ENCODE peak calls at places on chromosomes 12 and 14, in eight cellular contexts. U is GM12878, J is stomach, O is spleen, Y is transverse colon, V is prostate gland, W is endothelial cell of umbilical vein, A is GM12891. T is an unnamed sample.

GRCh38 chr12:3185260-3185870 is 108.2 kb downstream of the TSPAN9 start:
- DNase-seq in O (no peak), W (no peak), A (no peak), V (no peak), Y (no peak), J (no peak), U (no peak), T (no peak)

GRCh38 chr12:59185291-59185690 is 265.0 kb upstream of the LRIG3 start:
- DNase-seq in V (no peak), O (no peak), Y (no peak), A (no peak), U (no peak), W (no peak), J (no peak), T (no peak)

GRCh38 chr14:54798465-54799124 is 104.0 kb downstream of the GCH1 start:
- DNase-seq in J (no peak), O (no peak), W (no peak), Y (no peak), V (no peak), A (no peak), U (no peak), T (no peak)

GRCh38 chr14:68668028-68668427 is 124.8 kb downstream of the ZFP36L1 start:
- DNase-seq in V (no peak), Y (no peak), W (no peak), U (no peak), J (no peak), A (no peak), O (no peak), T (no peak)

GRCh38 chr14:100158566-100159106 is 809 bp downstream of the DEGS2 start:
- DNase-seq in W (no peak), A (no peak), Y (no peak), J (no peak), U (no peak), V (no peak), O (no peak), T (no peak)

GRCh38 chr14:76673261-76673660 is 88.0 kb upstream of the VASH1 start:
- DNase-seq in W (no peak), O (no peak), A (no peak), U (no peak), J (no peak), Y (no peak), V (no peak), T (no peak)

GRCh38 chr12:132583736-132584135 is 26.6 kb downstream of the LRCOL1 start:
- DNase-seq in W (no peak), V (no peak), J (no peak), U (no peak), O (no peak), Y (no peak), A (no peak), T (no peak)

GRCh38 chr12:25764892-25765291 is 193.6 kb upstream of the RASSF8 start:
- DNase-seq in J (no peak), W (no peak), U (no peak), V (no peak), Y (no peak), O (no peak), A (no peak), T (no peak)

GRCh38 chr12:88194868-88195267 is 52.8 kb downstream of the TMTC3 start:
- DNase-seq in A (no peak), Y (no peak), W (no peak), V (no peak), U (no peak), J (no peak), O (no peak), T (no peak)

DNA sequence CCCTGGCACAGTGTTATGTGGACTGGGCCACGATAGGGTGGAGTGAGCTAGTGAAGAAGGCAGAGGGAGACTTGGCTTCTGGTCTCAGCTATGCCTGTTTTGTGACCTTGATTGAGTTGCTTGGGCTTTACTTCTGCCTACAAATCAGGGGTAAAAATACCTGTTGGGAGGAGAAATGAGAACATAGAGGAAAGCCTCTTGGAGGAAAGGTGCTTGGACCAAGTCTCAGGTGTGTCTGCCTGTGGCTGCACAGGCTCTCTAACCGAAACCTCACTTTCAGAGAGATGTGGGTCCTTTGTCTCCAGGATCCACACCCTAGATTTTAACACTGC is 4.9 kb downstream of the SDR39U1 start:
- DNase-seq in O (no peak), Y (no peak), A (no peak), V (no peak), J (no peak), W (no peak), U (no peak), T (no peak)
- TF ChIP-seq POLR2AphosphoS5 in O (no peak), Y (peak), A (peak), V (no peak), J (no peak), W (no peak), U (no peak), T (no peak)

GRCh38 chr12:8064131-8064530 is 2.0 kb downstream of the C3AR1 start:
- DNase-seq in J (no peak), O (no peak), U (no peak), V (no peak), W (no peak), Y (no peak), A (no peak), T (no peak)

DNA sequence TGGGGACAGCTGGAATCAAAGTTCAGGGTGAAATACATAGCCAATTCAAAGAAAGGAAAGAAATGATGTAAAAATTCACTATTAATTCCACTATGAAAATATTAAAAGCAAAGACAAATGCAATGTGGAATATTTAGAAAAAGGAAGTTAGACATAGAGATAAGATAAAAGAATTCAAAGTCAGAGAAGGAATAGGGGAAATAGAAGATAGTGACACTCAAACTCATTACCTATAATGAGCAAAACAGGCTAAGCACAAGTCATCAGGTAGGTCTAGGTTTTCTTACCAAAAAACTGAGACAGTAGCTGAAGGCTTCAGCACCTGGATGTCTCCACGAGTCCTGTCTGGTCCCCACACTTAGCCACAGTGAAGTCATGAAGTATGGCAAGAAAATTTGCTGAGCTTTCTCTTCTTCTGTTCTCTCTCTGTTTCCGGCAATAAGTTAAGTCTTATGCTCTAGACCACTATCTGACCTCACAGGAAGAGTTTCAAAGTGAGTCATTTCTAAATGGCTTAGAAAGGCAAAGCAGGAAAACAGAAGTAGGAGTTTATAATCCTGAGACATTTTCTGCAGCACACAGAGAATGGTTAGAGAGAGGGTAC is at the start of gene C3AR1:
- DNase-seq in O (no peak), W (peak), A (peak), J (no peak), U (no peak), Y (peak), V (no peak), T (no peak)
- TF ChIP-seq POLR2A in O (no peak), W (no peak), A (no peak), J (no peak), U (no peak), Y (peak), V (no peak), T (no peak)

GRCh38 chr12:6418796-6419195 is 26.0 kb upstream of the CD27 start:
- DNase-seq in W (no peak), O (no peak), A (no peak), Y (no peak), V (no peak), U (no peak), J (no peak), T (no peak)

GRCh38 chr12:6420364-6420763 is 24.4 kb upstream of the CD27 start:
- DNase-seq in O (no peak), V (no peak), A (no peak), W (no peak), Y (no peak), U (no peak), J (no peak), T (no peak)

DNA sequence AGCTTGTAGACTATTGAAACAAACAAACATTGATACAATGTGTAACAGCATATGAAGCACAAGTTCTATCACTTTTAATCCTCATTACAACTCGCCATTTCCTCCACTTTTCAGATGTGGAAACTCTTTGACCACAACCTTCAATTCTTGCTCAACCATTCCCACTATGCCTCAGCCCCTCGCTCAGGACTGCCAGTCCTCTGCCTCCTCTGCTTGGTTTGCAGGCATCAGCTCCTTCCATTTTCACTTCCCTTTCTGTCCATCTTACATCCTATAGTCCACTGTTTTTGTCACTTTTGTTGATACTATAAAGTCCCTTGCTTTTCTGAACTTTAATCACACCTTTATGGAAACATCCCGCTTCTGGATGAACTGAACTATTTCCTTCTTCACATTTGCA is 28.2 kb upstream of the CD27 start:
- DNase-seq in Y (no peak), W (no peak), V (no peak), O (no peak), U (no peak), A (no peak), J (no peak), T (no peak)
- TF ChIP-seq POLR2AphosphoS5 in Y (no peak), W (no peak), V (no peak), O (peak), U (no peak), A (no peak), J (no peak), T (no peak)

GRCh38 chr12:95481888-95482287 is 7.9 kb downstream of the METAP2 start:
- DNase-seq in O (no peak), A (no peak), U (no peak), V (no peak), J (no peak), Y (no peak), W (no peak), T (no peak)
- TF ChIP-seq POLR2A in O (no peak), A (no peak), U (no peak), V (no peak), J (no peak), Y (no peak), W (no peak), T (no peak)

GRCh38 chr12:53039851-53040250 is 10.0 kb upstream of the TNS2 start:
- DNase-seq in U (no peak), Y (no peak), O (no peak), V (no peak), J (no peak), W (no peak), A (no peak), T (no peak)

GRCh38 chr12:53031616-53032015 is 18.2 kb upstream of the TNS2 start:
- DNase-seq in Y (no peak), O (no peak), A (no peak), W (no peak), V (no peak), J (no peak), U (no peak), T (no peak)

GRCh38 chr12:53036802-53037201 is 13.1 kb upstream of the TNS2 start:
- DNase-seq in A (no peak), V (no peak), O (no peak), J (no peak), Y (no peak), U (no peak), W (no peak), T (no peak)

GRCh38 chr12:53034459-53034858 is 15.4 kb upstream of the TNS2 start:
- DNase-seq in U (no peak), W (no peak), O (no peak), Y (no peak), A (no peak), J (no peak), V (no peak), T (no peak)
- TF ChIP-seq POLR2AphosphoS5 in U (no peak), W (no peak), O (no peak), Y (no peak), A (no peak), J (no peak), V (no peak), T (no peak)

DNA sequence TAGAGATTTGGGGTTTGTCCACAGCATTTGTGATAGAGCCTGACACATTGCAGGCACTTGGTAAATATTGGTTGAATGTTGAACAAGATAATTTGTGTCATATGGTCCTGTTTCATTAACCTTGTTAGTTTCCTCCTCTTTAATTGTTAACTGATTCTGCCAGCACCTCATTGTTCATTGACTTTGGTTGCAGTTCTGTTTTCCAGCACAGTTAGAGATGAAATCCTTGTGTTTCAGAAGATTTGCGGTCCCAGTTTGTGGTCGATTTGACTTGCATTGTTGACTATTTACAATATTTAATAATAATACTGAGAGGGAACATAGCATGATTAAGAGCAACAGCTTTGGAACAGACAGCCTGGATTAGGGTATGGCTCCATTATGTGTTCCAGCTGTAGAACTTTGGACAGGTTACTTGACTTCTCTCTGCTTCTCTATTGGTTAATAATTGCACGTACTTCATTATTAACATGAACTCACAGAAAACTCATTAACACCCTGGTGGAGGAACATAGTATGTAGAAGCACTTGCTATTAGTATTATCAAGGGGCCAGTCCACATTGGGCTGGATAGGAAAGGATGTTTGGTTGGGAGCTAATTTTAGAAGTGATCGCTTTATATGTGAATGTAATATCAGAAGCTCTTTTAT is 8.7 kb downstream of the DRAM1 start:
- DNase-seq in Y (no peak), A (no peak), O (no peak), J (no peak), V (no peak), U (no peak), W (no peak), T (no peak)
- TF ChIP-seq POLR2A in Y (no peak), A (no peak), O (no peak), J (no peak), V (no peak), U (no peak), W (no peak), T (no peak)

T was measured in breast epithelium.